ENCODE peak calls at places on chromosomes 12 and 14, in ten cellular contexts. P is cardiac muscle cell; B is foreskin keratinocyte; S is A549; A is gastrocnemius medialis; F is transverse colon; O is CD4-positive, alpha-beta T cell; D is brain microvascular endothelial cell; C is PC-9; Y is esophagus muscularis mucosa. R is an unnamed sample.

GRCh38 chr12:2539938-2540337 is 254.8 kb upstream of the FKBP4 start:
- DNase-seq in Y (no peak), B (no peak), A (no peak), D (no peak), C (no peak), P (no peak), O (no peak), S (no peak), F (no peak), R (no peak)

GRCh38 chr12:52295663-52296062 is 4.3 kb upstream of the KRT81 start:
- DNase-seq in C (no peak), D (no peak), P (no peak), Y (no peak), B (no peak), S (no peak), A (no peak), O (no peak), F (no peak), R (no peak)

GRCh38 chr14:38261620-38262019 is 5.7 kb upstream of the CLEC14A start:
- DNase-seq in F (no peak), P (no peak), Y (no peak), D (no peak), A (no peak), C (no peak), B (no peak), S (no peak), O (no peak), R (no peak)

GRCh38 chr14:74618078-74618952 is 6.3 kb upstream of the LTBP2 start:
- DNase-seq in B (peak), Y (no peak), S (peak), A (no peak), O (peak), F (peak), C (peak), D (no peak), P (no peak), R (peak)

GRCh38 chr14:102209224-102209966 is 69.7 kb downstream of the WDR20 start:
- DNase-seq in Y (no peak), A (peak), C (no peak), D (no peak), B (peak), S (peak), P (peak), F (no peak), O (no peak), R (no peak)

GRCh38 chr14:100975668-100976067 is 72.1 kb upstream of the RTL1 start:
- DNase-seq in A (no peak), P (no peak), F (no peak), O (no peak), B (no peak), D (no peak), Y (no peak), S (no peak), C (no peak), R (no peak)

GRCh38 chr12:1325666-1326065 is 268.7 kb downstream of the FBXL14 start:
- DNase-seq in C (no peak), F (no peak), Y (no peak), P (no peak), A (no peak), D (no peak), O (no peak), B (no peak), S (no peak), R (no peak)

GRCh38 chr14:91390165-91390778 is 27.3 kb downstream of the CCDC88C start:
- DNase-seq in D (no peak), O (no peak), C (no peak), B (no peak), P (no peak), A (no peak), S (no peak), Y (no peak), F (no peak), R (no peak)

GRCh38 chr14:27050195-27050594 is 452.4 kb upstream of the NOVA1 start:
- DNase-seq in A (no peak), O (no peak), D (no peak), F (no peak), S (no peak), P (no peak), Y (no peak), B (no peak), C (no peak), R (no peak)

GRCh38 chr12:111488271-111488670 is 82.5 kb downstream of the SH2B3 start:
- DNase-seq in A (peak), S (no peak), C (no peak), O (no peak), B (no peak), D (peak), F (no peak), P (no peak), Y (no peak), R (peak)

GRCh38 chr12:34399631-34400422 is 377.5 kb downstream of the ALG10 start:
- DNase-seq in P (no peak), C (peak), D (no peak), Y (peak), B (no peak), A (no peak), F (peak), S (no peak), O (no peak), R (peak)

GRCh38 chr12:40013847-40014246 is 92.0 kb downstream of the SLC2A13 start:
- DNase-seq in F (no peak), C (no peak), P (no peak), Y (no peak), A (no peak), O (no peak), D (no peak), B (no peak), S (no peak), R (no peak)

GRCh38 chr12:63865448-63865847 is 20.9 kb downstream of the SRGAP1 start:
- DNase-seq in P (no peak), A (no peak), C (no peak), B (no peak), O (no peak), Y (peak), D (no peak), F (no peak), S (no peak), R (no peak)

GRCh38 chr12:117590386-117590785 is 229.0 kb upstream of the NOS1 start:
- DNase-seq in S (no peak), F (no peak), C (no peak), P (no peak), B (no peak), Y (no peak), A (no peak), O (no peak), D (no peak), R (no peak)

GRCh38 chr12:49331360-49332222 is 5.4 kb downstream of the C1QL4 start:
- DNase-seq in D (peak), B (peak), F (peak), C (peak), P (peak), S (peak), A (peak), O (no peak), Y (peak), R (peak)

GRCh38 chr12:69984216-69984615 is 159.2 kb downstream of the MYRFL start:
- DNase-seq in O (no peak), P (no peak), C (no peak), S (no peak), Y (no peak), A (no peak), D (no peak), B (no peak), F (no peak), R (no peak)

GRCh38 chr14:90753456-90754005 is 62.7 kb downstream of the TTC7B start:
- DNase-seq in Y (no peak), C (no peak), B (no peak), O (no peak), S (no peak), D (no peak), A (no peak), F (no peak), P (no peak), R (no peak)

GRCh38 chr12:52648012-52648550 is 3.9 kb downstream of the KRT2 start:
- DNase-seq in D (no peak), C (no peak), S (no peak), A (no peak), Y (peak), P (no peak), B (no peak), F (no peak), O (no peak), R (no peak)

GRCh38 chr12:98456583-98457573 is 58.5 kb upstream of the TMPO start:
- DNase-seq in Y (no peak), C (peak), P (peak), D (no peak), O (no peak), S (no peak), B (no peak), A (no peak), F (peak), R (peak)

GRCh38 chr12:32843528-32844095 is 53.0 kb downstream of the PKP2 start:
- DNase-seq in O (no peak), S (no peak), A (no peak), C (no peak), P (no peak), B (no peak), Y (no peak), D (no peak), F (no peak), R (no peak)

GRCh38 chr12:103387385-103387784 is 108.4 kb downstream of the C12orf42 start:
- DNase-seq in C (no peak), A (no peak), S (no peak), F (no peak), P (no peak), B (no peak), D (no peak), O (no peak), Y (no peak), R (no peak)

GRCh38 chr14:100747021-100747586 is 20.4 kb downstream of the DLK1 start:
- DNase-seq in D (peak), F (no peak), B (peak), S (peak), C (no peak), O (no peak), A (no peak), Y (no peak), P (no peak), R (peak)

GRCh38 chr12:53728206-53728605 is 954 bp upstream of the CALCOCO1 start:
- DNase-seq in D (no peak), C (no peak), B (no peak), F (no peak), O (no peak), Y (no peak), A (no peak), P (no peak), S (no peak), R (no peak)

GRCh38 chr14:22837750-22838538 is 1.6 kb downstream of the MMP14 start:
- DNase-seq in D (no peak), A (peak), O (no peak), P (no peak), C (no peak), S (no peak), B (peak), Y (no peak), F (peak), R (peak)

GRCh38 chr14:67892466-67893120 is 73.0 kb downstream of the RAD51B start:
- DNase-seq in C (no peak), B (no peak), S (no peak), P (no peak), F (no peak), D (no peak), Y (no peak), A (no peak), O (no peak), R (peak)

GRCh38 chr14:36700656-36701055 is 39.0 kb downstream of the PAX9 start:
- DNase-seq in P (no peak), F (no peak), A (no peak), O (no peak), D (no peak), S (no peak), C (no peak), B (no peak), Y (peak), R (no peak)

GRCh38 chr14:95549656-95550585 is 15.1 kb downstream of the GLRX5 start:
- DNase-seq in F (peak), Y (no peak), O (no peak), S (no peak), A (no peak), P (no peak), B (no peak), D (no peak), C (no peak), R (no peak)

GRCh38 chr12:14548609-14549008 is 19.1 kb downstream of the PLBD1 start:
- DNase-seq in F (no peak), P (no peak), C (no peak), O (no peak), S (no peak), D (no peak), Y (no peak), B (no peak), A (no peak), R (no peak)

GRCh38 chr12:10617868-10618267 is 4.5 kb upstream of the MAGOHB start:
- DNase-seq in A (no peak), F (no peak), O (no peak), C (no peak), S (no peak), P (no peak), Y (no peak), B (no peak), D (no peak), R (no peak)

GRCh38 chr14:101191882-101192660 is 288.5 kb upstream of the RTL1 start:
- DNase-seq in C (no peak), F (no peak), P (no peak), A (no peak), D (no peak), S (no peak), B (no peak), O (no peak), Y (peak), R (no peak)

DNA sequence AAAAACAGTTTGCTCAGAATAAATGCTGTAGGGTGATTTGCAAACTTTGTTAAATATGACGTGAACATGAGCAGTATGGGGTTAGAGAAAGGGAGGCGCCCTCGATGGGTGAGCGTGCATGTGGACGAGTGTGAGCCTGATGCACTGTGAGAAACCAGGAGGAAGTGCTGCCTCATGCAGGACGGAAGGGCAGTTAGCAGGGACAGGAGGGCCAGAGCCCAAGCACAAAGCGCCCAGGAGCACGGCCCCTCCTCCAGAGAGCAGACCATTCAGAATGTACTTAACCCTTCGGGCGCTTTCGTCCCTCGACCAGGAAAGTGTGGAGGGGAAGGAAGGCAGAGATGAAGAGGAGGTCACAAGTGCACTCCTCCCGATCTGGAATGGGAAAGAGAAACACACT is 44.9 kb downstream of the TCHP start:
- DNase-seq in F (no peak), A (no peak), B (no peak), O (no peak), Y (no peak), C (no peak), S (no peak), D (peak), P (peak), R (no peak)
- TF ChIP-seq CTCF in F (no peak), A (no peak), B (peak), O (no peak), Y (no peak), C (no peak), S (no peak), D (peak), P (no peak), R (no peak)

DNA sequence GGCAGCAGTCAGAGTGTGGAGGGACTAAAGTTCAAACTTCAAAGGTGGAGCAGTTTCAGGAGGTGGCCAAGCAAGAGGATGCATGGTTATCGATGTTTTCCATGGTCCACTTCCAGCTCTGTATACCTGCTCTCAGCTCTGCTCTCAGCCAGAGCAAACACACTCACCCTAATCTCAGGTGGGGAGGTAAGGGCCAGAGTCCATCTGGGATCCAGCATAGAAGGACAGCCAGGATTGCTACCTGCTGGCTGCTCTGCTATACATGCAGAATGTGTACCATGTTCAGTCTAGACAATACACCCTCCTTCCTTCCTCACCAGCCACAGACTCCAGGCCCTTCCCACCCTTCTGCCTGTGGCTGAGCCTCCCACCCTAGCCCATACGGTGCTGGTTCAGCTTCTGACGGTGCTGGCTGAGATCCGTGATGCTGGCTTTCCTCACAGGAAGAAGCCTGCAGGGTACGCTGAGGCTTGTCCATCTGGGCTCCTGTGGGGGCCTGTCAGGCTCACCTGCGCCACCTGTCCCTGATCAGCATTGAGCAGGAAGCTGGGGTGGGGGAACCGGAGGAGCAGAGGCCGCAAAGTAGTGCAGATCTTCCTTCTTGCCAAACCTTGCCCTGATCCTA is 2.4 kb downstream of the CBLN3 start:
- DNase-seq in S (no peak), Y (no peak), O (no peak), D (no peak), F (peak), P (no peak), C (no peak), A (no peak), B (peak), R (peak)
- H3K27ac ChIP-seq in S (no peak), Y (no peak), O (no peak), D (no peak), F (peak), P (no peak), C (no peak), A (no peak), B (no peak), R (peak)

GRCh38 chr12:56266634-56267442 is at the start of gene COQ10A:
- DNase-seq in F (peak), C (peak), O (peak), Y (peak), A (peak), S (peak), P (peak), B (peak), D (peak), R (peak)
- TF ChIP-seq CTCF in F (peak), C (peak), O (peak), Y (peak), A (peak), S (peak), P (peak), B (peak), D (peak), R (peak)

GRCh38 chr12:124736115-124737039 is 127.3 kb downstream of the SCARB1 start:
- DNase-seq in O (no peak), D (no peak), Y (no peak), C (no peak), A (no peak), S (no peak), F (no peak), B (no peak), P (no peak), R (no peak)

GRCh38 chr12:124733086-124733485 is 130.6 kb downstream of the SCARB1 start:
- DNase-seq in P (no peak), Y (no peak), B (no peak), D (no peak), S (no peak), C (no peak), O (no peak), A (no peak), F (no peak), R (no peak)

GRCh38 chr12:124732275-124733075 is 131.2 kb downstream of the SCARB1 start:
- DNase-seq in Y (no peak), B (no peak), O (no peak), S (no peak), A (no peak), D (peak), P (peak), C (no peak), F (no peak), R (no peak)

GRCh38 chr12:124731869-124732268 is 131.8 kb downstream of the SCARB1 start:
- DNase-seq in S (no peak), Y (no peak), O (no peak), P (no peak), F (no peak), B (no peak), C (no peak), A (no peak), D (no peak), R (no peak)

GRCh38 chr12:124734224-124734788 is 129.4 kb downstream of the SCARB1 start:
- DNase-seq in O (no peak), D (peak), B (no peak), F (no peak), S (no peak), P (peak), C (no peak), Y (no peak), A (peak), R (peak)
- H3K27ac ChIP-seq in O (no peak), D (no peak), B (no peak), F (peak), S (peak), P (peak), C (no peak), Y (peak), A (peak), R (no peak)

GRCh38 chr12:95848575-95849388 is 10.0 kb upstream of the SNRPF start:
- DNase-seq in A (no peak), Y (no peak), C (peak), B (no peak), S (peak), P (no peak), D (peak), F (peak), O (no peak), R (peak)
- TF ChIP-seq CTCF in A (no peak), Y (no peak), C (peak), B (peak), S (peak), P (peak), D (peak), F (no peak), O (no peak), R (no peak)

DNA sequence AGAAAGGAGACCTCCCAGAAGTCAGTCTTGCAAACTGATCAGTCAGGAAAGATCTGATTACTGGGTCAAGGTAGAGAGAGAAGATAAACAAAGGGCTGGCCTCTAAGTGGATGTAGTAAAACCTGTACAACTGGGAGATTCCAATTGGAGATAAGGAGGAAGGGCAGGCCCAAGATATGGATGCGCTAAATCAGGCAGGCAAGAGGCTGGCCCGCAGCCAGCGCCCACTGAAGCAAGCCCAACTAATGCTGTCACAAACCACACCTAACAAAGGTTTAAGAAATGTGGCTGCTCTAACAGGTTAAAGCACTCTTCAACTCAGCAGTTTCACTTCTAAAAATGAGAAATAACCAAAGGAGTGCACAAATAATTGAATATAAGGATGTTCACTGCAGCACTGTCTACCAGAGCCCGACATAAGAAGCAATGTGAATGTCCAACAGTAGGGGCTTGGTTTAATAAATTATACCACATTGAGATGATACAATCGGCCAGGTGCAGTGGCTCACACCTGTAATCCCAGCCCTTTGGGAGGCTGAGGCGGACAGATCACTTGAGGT is 4.7 kb downstream of the GLTP start:
- DNase-seq in F (peak), P (no peak), O (no peak), D (no peak), C (peak), Y (no peak), A (no peak), S (no peak), B (no peak), R (peak)
- H3K27ac ChIP-seq in F (peak), P (peak), O (no peak), D (no peak), C (peak), Y (no peak), A (no peak), S (no peak), B (no peak), R (no peak)

DNA sequence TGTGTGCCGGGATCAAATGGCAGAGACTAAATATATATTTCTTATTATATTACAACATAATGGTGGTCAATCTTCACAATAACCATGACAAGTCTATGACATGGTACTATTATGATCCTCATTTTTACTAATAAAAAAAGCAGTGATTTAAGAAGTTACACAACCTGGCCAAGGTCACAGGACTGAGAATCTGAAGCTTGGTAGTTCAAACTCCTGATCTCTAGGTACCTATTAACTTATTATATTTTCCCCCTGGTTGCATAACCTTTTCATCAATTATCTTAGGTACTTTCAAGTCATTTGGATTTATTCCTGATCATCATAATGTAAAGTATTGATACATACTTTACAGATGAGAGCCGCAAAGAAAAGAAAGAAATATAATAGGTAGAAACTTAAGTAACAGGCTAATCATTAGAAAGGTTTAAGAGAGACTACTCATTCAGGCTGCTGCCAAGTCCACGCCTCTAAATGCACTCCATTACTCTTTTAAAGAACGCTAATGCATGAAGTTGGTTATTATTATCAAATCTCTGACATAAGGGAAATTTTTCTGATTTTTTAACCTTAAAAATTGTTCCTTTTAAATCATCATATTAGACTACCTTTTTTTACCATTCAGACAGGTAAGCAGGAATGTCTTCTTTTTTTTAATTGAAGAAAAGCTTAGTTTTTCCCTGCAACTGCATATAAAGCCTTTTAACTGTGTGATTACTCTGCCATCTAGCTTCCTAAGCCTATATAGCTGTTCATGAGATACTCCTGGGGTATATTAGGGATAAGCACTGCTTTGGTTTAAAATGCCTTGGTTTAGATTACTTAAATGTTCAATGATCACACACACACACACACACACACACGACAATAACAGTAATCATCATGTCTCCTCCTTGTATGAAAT is 35.6 kb downstream of the RPS29 start:
- DNase-seq in C (no peak), D (no peak), B (peak), O (no peak), S (no peak), Y (no peak), P (peak), F (no peak), A (no peak), R (no peak)
- TF ChIP-seq CTCF in C (peak), D (peak), B (peak), O (no peak), S (peak), Y (no peak), P (peak), F (no peak), A (no peak), R (no peak)